ENCODE peak calls at places on chromosomes 13 and 19, in eight cellular contexts. One of them, this sample, is unnamed.

GRCh38 chr19:4413588-4413987 is 11.1 kb downstream of the CHAF1A start:
- DNase-seq in mucosa of descending colon: no peak
- DNase-seq in CD8-positive, alpha-beta memory T cell: no peak
- DNase-seq in NCI-H1092: no peak
- DNase-seq in CD4-positive, CD25-positive, alpha-beta regulatory T cell: no peak
- DNase-seq in HEK293T: no peak
- DNase-seq in astrocyte of the spinal cord: no peak
- DNase-seq in activated T-helper 1 cell treated with anti-CD3 and anti-CD28 coated beads, Interleukin-12 subunit alpha, Interleukin-12 subunit beta, Interleukin-2, Interleukin-4 antibody, amounts not matched to agents 30 ng/mL and 10 ng/mL and 1 ng/mL, durations not matched to agents 14 hours and 24 hours and 36 hours: no peak
- DNase-seq in this sample: no peak

GRCh38 chr19:10424011-10424637 is 3.8 kb downstream of the PDE4A start:
- DNase-seq in mucosa of descending colon: peak
- DNase-seq in CD8-positive, alpha-beta memory T cell: peak
- DNase-seq in NCI-H1092: peak
- DNase-seq in CD4-positive, CD25-positive, alpha-beta regulatory T cell: peak
- DNase-seq in HEK293T: peak
- DNase-seq in astrocyte of the spinal cord: peak
- DNase-seq in activated T-helper 1 cell treated with anti-CD3 and anti-CD28 coated beads, Interleukin-12 subunit alpha, Interleukin-12 subunit beta, Interleukin-2, Interleukin-4 antibody, amounts not matched to agents 30 ng/mL and 10 ng/mL and 1 ng/mL, durations not matched to agents 14 hours and 24 hours and 36 hours: peak
- DNase-seq in this sample: peak

GRCh38 chr19:55528030-55528801 is 8.7 kb downstream of the SBK2 start:
- DNase-seq in mucosa of descending colon: no peak
- DNase-seq in CD8-positive, alpha-beta memory T cell: no peak
- DNase-seq in NCI-H1092: peak
- DNase-seq in CD4-positive, CD25-positive, alpha-beta regulatory T cell: no peak
- DNase-seq in HEK293T: no peak
- DNase-seq in astrocyte of the spinal cord: peak
- DNase-seq in activated T-helper 1 cell treated with anti-CD3 and anti-CD28 coated beads, Interleukin-12 subunit alpha, Interleukin-12 subunit beta, Interleukin-2, Interleukin-4 antibody, amounts not matched to agents 30 ng/mL and 10 ng/mL and 1 ng/mL, durations not matched to agents 14 hours and 24 hours and 36 hours: no peak
- DNase-seq in this sample: peak

GRCh38 chr13:58025821-58026220 is 394.3 kb downstream of the PCDH17 start:
- DNase-seq in mucosa of descending colon: no peak
- DNase-seq in CD8-positive, alpha-beta memory T cell: no peak
- DNase-seq in NCI-H1092: no peak
- DNase-seq in CD4-positive, CD25-positive, alpha-beta regulatory T cell: no peak
- DNase-seq in HEK293T: no peak
- DNase-seq in astrocyte of the spinal cord: no peak
- DNase-seq in activated T-helper 1 cell treated with anti-CD3 and anti-CD28 coated beads, Interleukin-12 subunit alpha, Interleukin-12 subunit beta, Interleukin-2, Interleukin-4 antibody, amounts not matched to agents 30 ng/mL and 10 ng/mL and 1 ng/mL, durations not matched to agents 14 hours and 24 hours and 36 hours: no peak
- DNase-seq in this sample: no peak

GRCh38 chr13:42615691-42616090 is 41.7 kb downstream of the TNFSF11 start:
- DNase-seq in mucosa of descending colon: no peak
- DNase-seq in CD8-positive, alpha-beta memory T cell: no peak
- DNase-seq in NCI-H1092: no peak
- DNase-seq in CD4-positive, CD25-positive, alpha-beta regulatory T cell: no peak
- DNase-seq in HEK293T: no peak
- DNase-seq in astrocyte of the spinal cord: no peak
- DNase-seq in activated T-helper 1 cell treated with anti-CD3 and anti-CD28 coated beads, Interleukin-12 subunit alpha, Interleukin-12 subunit beta, Interleukin-2, Interleukin-4 antibody, amounts not matched to agents 30 ng/mL and 10 ng/mL and 1 ng/mL, durations not matched to agents 14 hours and 24 hours and 36 hours: no peak
- DNase-seq in this sample: peak

GRCh38 chr13:20801704-20802103 is 27.9 kb upstream of the EEF1AKMT1 start:
- DNase-seq in mucosa of descending colon: no peak
- DNase-seq in CD8-positive, alpha-beta memory T cell: no peak
- DNase-seq in NCI-H1092: no peak
- DNase-seq in CD4-positive, CD25-positive, alpha-beta regulatory T cell: no peak
- DNase-seq in HEK293T: no peak
- DNase-seq in astrocyte of the spinal cord: no peak
- DNase-seq in activated T-helper 1 cell treated with anti-CD3 and anti-CD28 coated beads, Interleukin-12 subunit alpha, Interleukin-12 subunit beta, Interleukin-2, Interleukin-4 antibody, amounts not matched to agents 30 ng/mL and 10 ng/mL and 1 ng/mL, durations not matched to agents 14 hours and 24 hours and 36 hours: no peak
- DNase-seq in this sample: no peak

GRCh38 chr13:64369121-64369520 is 2861.0 kb downstream of the PCDH9 start:
- DNase-seq in mucosa of descending colon: no peak
- DNase-seq in CD8-positive, alpha-beta memory T cell: no peak
- DNase-seq in NCI-H1092: no peak
- DNase-seq in CD4-positive, CD25-positive, alpha-beta regulatory T cell: no peak
- DNase-seq in HEK293T: no peak
- DNase-seq in astrocyte of the spinal cord: no peak
- DNase-seq in activated T-helper 1 cell treated with anti-CD3 and anti-CD28 coated beads, Interleukin-12 subunit alpha, Interleukin-12 subunit beta, Interleukin-2, Interleukin-4 antibody, amounts not matched to agents 30 ng/mL and 10 ng/mL and 1 ng/mL, durations not matched to agents 14 hours and 24 hours and 36 hours: no peak
- DNase-seq in this sample: no peak

GRCh38 chr19:31908486-31909255 is 436.7 kb upstream of the ZNF507 start:
- DNase-seq in mucosa of descending colon: no peak
- DNase-seq in CD8-positive, alpha-beta memory T cell: no peak
- DNase-seq in NCI-H1092: no peak
- DNase-seq in CD4-positive, CD25-positive, alpha-beta regulatory T cell: no peak
- DNase-seq in HEK293T: no peak
- DNase-seq in astrocyte of the spinal cord: no peak
- DNase-seq in activated T-helper 1 cell treated with anti-CD3 and anti-CD28 coated beads, Interleukin-12 subunit alpha, Interleukin-12 subunit beta, Interleukin-2, Interleukin-4 antibody, amounts not matched to agents 30 ng/mL and 10 ng/mL and 1 ng/mL, durations not matched to agents 14 hours and 24 hours and 36 hours: no peak
- DNase-seq in this sample: no peak

GRCh38 chr13:112253631-112254030 is 122.5 kb upstream of the SPACA7 start:
- DNase-seq in mucosa of descending colon: no peak
- DNase-seq in CD8-positive, alpha-beta memory T cell: no peak
- DNase-seq in NCI-H1092: no peak
- DNase-seq in CD4-positive, CD25-positive, alpha-beta regulatory T cell: no peak
- DNase-seq in HEK293T: no peak
- DNase-seq in astrocyte of the spinal cord: no peak
- DNase-seq in activated T-helper 1 cell treated with anti-CD3 and anti-CD28 coated beads, Interleukin-12 subunit alpha, Interleukin-12 subunit beta, Interleukin-2, Interleukin-4 antibody, amounts not matched to agents 30 ng/mL and 10 ng/mL and 1 ng/mL, durations not matched to agents 14 hours and 24 hours and 36 hours: no peak
- DNase-seq in this sample: no peak

GRCh38 chr13:33264620-33264978 is 21.0 kb downstream of the STARD13 start:
- DNase-seq in mucosa of descending colon: no peak
- DNase-seq in CD8-positive, alpha-beta memory T cell: no peak
- DNase-seq in NCI-H1092: no peak
- DNase-seq in CD4-positive, CD25-positive, alpha-beta regulatory T cell: no peak
- DNase-seq in HEK293T: no peak
- DNase-seq in astrocyte of the spinal cord: no peak
- DNase-seq in activated T-helper 1 cell treated with anti-CD3 and anti-CD28 coated beads, Interleukin-12 subunit alpha, Interleukin-12 subunit beta, Interleukin-2, Interleukin-4 antibody, amounts not matched to agents 30 ng/mL and 10 ng/mL and 1 ng/mL, durations not matched to agents 14 hours and 24 hours and 36 hours: no peak
- DNase-seq in this sample: no peak

GRCh38 chr19:19422156-19422555 is 16.7 kb downstream of the GATAD2A start:
- DNase-seq in mucosa of descending colon: no peak
- DNase-seq in CD8-positive, alpha-beta memory T cell: no peak
- DNase-seq in NCI-H1092: no peak
- DNase-seq in CD4-positive, CD25-positive, alpha-beta regulatory T cell: no peak
- DNase-seq in HEK293T: no peak
- DNase-seq in astrocyte of the spinal cord: no peak
- DNase-seq in activated T-helper 1 cell treated with anti-CD3 and anti-CD28 coated beads, Interleukin-12 subunit alpha, Interleukin-12 subunit beta, Interleukin-2, Interleukin-4 antibody, amounts not matched to agents 30 ng/mL and 10 ng/mL and 1 ng/mL, durations not matched to agents 14 hours and 24 hours and 36 hours: no peak
- DNase-seq in this sample: no peak

GRCh38 chr19:40302224-40303011 is 17.3 kb upstream of the AKT2 start:
- DNase-seq in mucosa of descending colon: no peak
- DNase-seq in CD8-positive, alpha-beta memory T cell: no peak
- DNase-seq in NCI-H1092: no peak
- DNase-seq in CD4-positive, CD25-positive, alpha-beta regulatory T cell: no peak
- DNase-seq in HEK293T: no peak
- DNase-seq in astrocyte of the spinal cord: no peak
- DNase-seq in activated T-helper 1 cell treated with anti-CD3 and anti-CD28 coated beads, Interleukin-12 subunit alpha, Interleukin-12 subunit beta, Interleukin-2, Interleukin-4 antibody, amounts not matched to agents 30 ng/mL and 10 ng/mL and 1 ng/mL, durations not matched to agents 14 hours and 24 hours and 36 hours: no peak
- DNase-seq in this sample: no peak

GRCh38 chr19:32674153-32674958 is 624 bp downstream of the ANKRD27 start:
- DNase-seq in mucosa of descending colon: peak
- DNase-seq in CD8-positive, alpha-beta memory T cell: no peak
- DNase-seq in NCI-H1092: no peak
- DNase-seq in CD4-positive, CD25-positive, alpha-beta regulatory T cell: no peak
- DNase-seq in HEK293T: no peak
- DNase-seq in astrocyte of the spinal cord: no peak
- DNase-seq in activated T-helper 1 cell treated with anti-CD3 and anti-CD28 coated beads, Interleukin-12 subunit alpha, Interleukin-12 subunit beta, Interleukin-2, Interleukin-4 antibody, amounts not matched to agents 30 ng/mL and 10 ng/mL and 1 ng/mL, durations not matched to agents 14 hours and 24 hours and 36 hours: no peak
- DNase-seq in this sample: no peak

GRCh38 chr19:3653865-3654513 is 27.4 kb upstream of the CACTIN start:
- DNase-seq in mucosa of descending colon: no peak
- DNase-seq in CD8-positive, alpha-beta memory T cell: no peak
- DNase-seq in NCI-H1092: no peak
- DNase-seq in CD4-positive, CD25-positive, alpha-beta regulatory T cell: no peak
- DNase-seq in HEK293T: no peak
- DNase-seq in astrocyte of the spinal cord: no peak
- DNase-seq in activated T-helper 1 cell treated with anti-CD3 and anti-CD28 coated beads, Interleukin-12 subunit alpha, Interleukin-12 subunit beta, Interleukin-2, Interleukin-4 antibody, amounts not matched to agents 30 ng/mL and 10 ng/mL and 1 ng/mL, durations not matched to agents 14 hours and 24 hours and 36 hours: no peak
- DNase-seq in this sample: no peak

GRCh38 chr19:15195381-15195964 is 5.3 kb downstream of the NOTCH3 start:
- DNase-seq in mucosa of descending colon: no peak
- DNase-seq in CD8-positive, alpha-beta memory T cell: no peak
- DNase-seq in NCI-H1092: no peak
- DNase-seq in CD4-positive, CD25-positive, alpha-beta regulatory T cell: no peak
- DNase-seq in HEK293T: peak
- DNase-seq in astrocyte of the spinal cord: peak
- DNase-seq in activated T-helper 1 cell treated with anti-CD3 and anti-CD28 coated beads, Interleukin-12 subunit alpha, Interleukin-12 subunit beta, Interleukin-2, Interleukin-4 antibody, amounts not matched to agents 30 ng/mL and 10 ng/mL and 1 ng/mL, durations not matched to agents 14 hours and 24 hours and 36 hours: no peak
- DNase-seq in this sample: peak

GRCh38 chr13:22271963-22272362 is 601.1 kb downstream of the FGF9 start:
- DNase-seq in mucosa of descending colon: no peak
- DNase-seq in CD8-positive, alpha-beta memory T cell: no peak
- DNase-seq in NCI-H1092: no peak
- DNase-seq in CD4-positive, CD25-positive, alpha-beta regulatory T cell: no peak
- DNase-seq in HEK293T: no peak
- DNase-seq in astrocyte of the spinal cord: no peak
- DNase-seq in activated T-helper 1 cell treated with anti-CD3 and anti-CD28 coated beads, Interleukin-12 subunit alpha, Interleukin-12 subunit beta, Interleukin-2, Interleukin-4 antibody, amounts not matched to agents 30 ng/mL and 10 ng/mL and 1 ng/mL, durations not matched to agents 14 hours and 24 hours and 36 hours: no peak
- DNase-seq in this sample: no peak

GRCh38 chr19:6536138-6536671 is 5.4 kb downstream of the TNFSF9 start:
- DNase-seq in mucosa of descending colon: peak
- DNase-seq in CD8-positive, alpha-beta memory T cell: peak
- DNase-seq in NCI-H1092: no peak
- DNase-seq in CD4-positive, CD25-positive, alpha-beta regulatory T cell: peak
- DNase-seq in HEK293T: peak
- DNase-seq in astrocyte of the spinal cord: peak
- DNase-seq in activated T-helper 1 cell treated with anti-CD3 and anti-CD28 coated beads, Interleukin-12 subunit alpha, Interleukin-12 subunit beta, Interleukin-2, Interleukin-4 antibody, amounts not matched to agents 30 ng/mL and 10 ng/mL and 1 ng/mL, durations not matched to agents 14 hours and 24 hours and 36 hours: peak
- DNase-seq in this sample: peak

GRCh38 chr19:11457115-11457514 is 21.7 kb downstream of the PRKCSH start:
- DNase-seq in mucosa of descending colon: no peak
- DNase-seq in CD8-positive, alpha-beta memory T cell: no peak
- DNase-seq in NCI-H1092: no peak
- DNase-seq in CD4-positive, CD25-positive, alpha-beta regulatory T cell: no peak
- DNase-seq in HEK293T: no peak
- DNase-seq in astrocyte of the spinal cord: no peak
- DNase-seq in activated T-helper 1 cell treated with anti-CD3 and anti-CD28 coated beads, Interleukin-12 subunit alpha, Interleukin-12 subunit beta, Interleukin-2, Interleukin-4 antibody, amounts not matched to agents 30 ng/mL and 10 ng/mL and 1 ng/mL, durations not matched to agents 14 hours and 24 hours and 36 hours: no peak
- DNase-seq in this sample: no peak

GRCh38 chr13:43360911-43361605 is 337.7 kb downstream of the DNAJC15 start:
- DNase-seq in mucosa of descending colon: no peak
- DNase-seq in CD8-positive, alpha-beta memory T cell: no peak
- DNase-seq in NCI-H1092: no peak
- DNase-seq in CD4-positive, CD25-positive, alpha-beta regulatory T cell: no peak
- DNase-seq in HEK293T: no peak
- DNase-seq in astrocyte of the spinal cord: peak
- DNase-seq in activated T-helper 1 cell treated with anti-CD3 and anti-CD28 coated beads, Interleukin-12 subunit alpha, Interleukin-12 subunit beta, Interleukin-2, Interleukin-4 antibody, amounts not matched to agents 30 ng/mL and 10 ng/mL and 1 ng/mL, durations not matched to agents 14 hours and 24 hours and 36 hours: no peak
- DNase-seq in this sample: no peak

GRCh38 chr13:34148359-34148758 is 330.4 kb downstream of the RFC3 start:
- DNase-seq in mucosa of descending colon: no peak
- DNase-seq in CD8-positive, alpha-beta memory T cell: no peak
- DNase-seq in NCI-H1092: no peak
- DNase-seq in CD4-positive, CD25-positive, alpha-beta regulatory T cell: no peak
- DNase-seq in HEK293T: no peak
- DNase-seq in astrocyte of the spinal cord: no peak
- DNase-seq in activated T-helper 1 cell treated with anti-CD3 and anti-CD28 coated beads, Interleukin-12 subunit alpha, Interleukin-12 subunit beta, Interleukin-2, Interleukin-4 antibody, amounts not matched to agents 30 ng/mL and 10 ng/mL and 1 ng/mL, durations not matched to agents 14 hours and 24 hours and 36 hours: no peak
- DNase-seq in this sample: no peak

GRCh38 chr19:39740395-39740794 is 2.6 kb upstream of the CLC start:
- DNase-seq in mucosa of descending colon: no peak
- DNase-seq in CD8-positive, alpha-beta memory T cell: no peak
- DNase-seq in NCI-H1092: no peak
- DNase-seq in CD4-positive, CD25-positive, alpha-beta regulatory T cell: no peak
- DNase-seq in HEK293T: no peak
- DNase-seq in astrocyte of the spinal cord: no peak
- DNase-seq in activated T-helper 1 cell treated with anti-CD3 and anti-CD28 coated beads, Interleukin-12 subunit alpha, Interleukin-12 subunit beta, Interleukin-2, Interleukin-4 antibody, amounts not matched to agents 30 ng/mL and 10 ng/mL and 1 ng/mL, durations not matched to agents 14 hours and 24 hours and 36 hours: no peak
- DNase-seq in this sample: no peak

GRCh38 chr13:80931766-80932165 is 590.8 kb upstream of the SPRY2 start:
- DNase-seq in mucosa of descending colon: no peak
- DNase-seq in CD8-positive, alpha-beta memory T cell: no peak
- DNase-seq in NCI-H1092: no peak
- DNase-seq in CD4-positive, CD25-positive, alpha-beta regulatory T cell: no peak
- DNase-seq in HEK293T: no peak
- DNase-seq in astrocyte of the spinal cord: no peak
- DNase-seq in activated T-helper 1 cell treated with anti-CD3 and anti-CD28 coated beads, Interleukin-12 subunit alpha, Interleukin-12 subunit beta, Interleukin-2, Interleukin-4 antibody, amounts not matched to agents 30 ng/mL and 10 ng/mL and 1 ng/mL, durations not matched to agents 14 hours and 24 hours and 36 hours: no peak
- DNase-seq in this sample: no peak

GRCh38 chr13:86476656-86477055 is 677.4 kb upstream of the SLITRK6 start:
- DNase-seq in mucosa of descending colon: no peak
- DNase-seq in CD8-positive, alpha-beta memory T cell: no peak
- DNase-seq in NCI-H1092: no peak
- DNase-seq in CD4-positive, CD25-positive, alpha-beta regulatory T cell: no peak
- DNase-seq in HEK293T: no peak
- DNase-seq in astrocyte of the spinal cord: no peak
- DNase-seq in activated T-helper 1 cell treated with anti-CD3 and anti-CD28 coated beads, Interleukin-12 subunit alpha, Interleukin-12 subunit beta, Interleukin-2, Interleukin-4 antibody, amounts not matched to agents 30 ng/mL and 10 ng/mL and 1 ng/mL, durations not matched to agents 14 hours and 24 hours and 36 hours: no peak
- DNase-seq in this sample: no peak

GRCh38 chr19:29881386-29881785 is 60.7 kb upstream of the URI1 start:
- DNase-seq in mucosa of descending colon: no peak
- DNase-seq in CD8-positive, alpha-beta memory T cell: no peak
- DNase-seq in NCI-H1092: no peak
- DNase-seq in CD4-positive, CD25-positive, alpha-beta regulatory T cell: no peak
- DNase-seq in HEK293T: no peak
- DNase-seq in astrocyte of the spinal cord: no peak
- DNase-seq in activated T-helper 1 cell treated with anti-CD3 and anti-CD28 coated beads, Interleukin-12 subunit alpha, Interleukin-12 subunit beta, Interleukin-2, Interleukin-4 antibody, amounts not matched to agents 30 ng/mL and 10 ng/mL and 1 ng/mL, durations not matched to agents 14 hours and 24 hours and 36 hours: no peak
- DNase-seq in this sample: no peak

GRCh38 chr13:40996433-40997095 is 22.6 kb downstream of the ELF1 start:
- DNase-seq in mucosa of descending colon: no peak
- DNase-seq in CD8-positive, alpha-beta memory T cell: no peak
- DNase-seq in NCI-H1092: no peak
- DNase-seq in CD4-positive, CD25-positive, alpha-beta regulatory T cell: no peak
- DNase-seq in HEK293T: no peak
- DNase-seq in astrocyte of the spinal cord: no peak
- DNase-seq in activated T-helper 1 cell treated with anti-CD3 and anti-CD28 coated beads, Interleukin-12 subunit alpha, Interleukin-12 subunit beta, Interleukin-2, Interleukin-4 antibody, amounts not matched to agents 30 ng/mL and 10 ng/mL and 1 ng/mL, durations not matched to agents 14 hours and 24 hours and 36 hours: no peak
- DNase-seq in this sample: no peak

GRCh38 chr19:41698746-41699230 is 9.6 kb upstream of the CEACAM5 start:
- DNase-seq in mucosa of descending colon: no peak
- DNase-seq in CD8-positive, alpha-beta memory T cell: no peak
- DNase-seq in NCI-H1092: no peak
- DNase-seq in CD4-positive, CD25-positive, alpha-beta regulatory T cell: no peak
- DNase-seq in HEK293T: no peak
- DNase-seq in astrocyte of the spinal cord: no peak
- DNase-seq in activated T-helper 1 cell treated with anti-CD3 and anti-CD28 coated beads, Interleukin-12 subunit alpha, Interleukin-12 subunit beta, Interleukin-2, Interleukin-4 antibody, amounts not matched to agents 30 ng/mL and 10 ng/mL and 1 ng/mL, durations not matched to agents 14 hours and 24 hours and 36 hours: no peak
- DNase-seq in this sample: peak

GRCh38 chr19:9865732-9866627 is 30.9 kb downstream of the PIN1 start:
- DNase-seq in mucosa of descending colon: no peak
- DNase-seq in CD8-positive, alpha-beta memory T cell: peak
- DNase-seq in NCI-H1092: no peak
- DNase-seq in CD4-positive, CD25-positive, alpha-beta regulatory T cell: peak
- DNase-seq in HEK293T: no peak
- DNase-seq in astrocyte of the spinal cord: no peak
- DNase-seq in activated T-helper 1 cell treated with anti-CD3 and anti-CD28 coated beads, Interleukin-12 subunit alpha, Interleukin-12 subunit beta, Interleukin-2, Interleukin-4 antibody, amounts not matched to agents 30 ng/mL and 10 ng/mL and 1 ng/mL, durations not matched to agents 14 hours and 24 hours and 36 hours: peak
- DNase-seq in this sample: no peak

GRCh38 chr19:18651738-18652137 is 14.9 kb downstream of the KLHL26 start:
- DNase-seq in mucosa of descending colon: no peak
- DNase-seq in CD8-positive, alpha-beta memory T cell: no peak
- DNase-seq in NCI-H1092: no peak
- DNase-seq in CD4-positive, CD25-positive, alpha-beta regulatory T cell: no peak
- DNase-seq in HEK293T: no peak
- DNase-seq in astrocyte of the spinal cord: no peak
- DNase-seq in activated T-helper 1 cell treated with anti-CD3 and anti-CD28 coated beads, Interleukin-12 subunit alpha, Interleukin-12 subunit beta, Interleukin-2, Interleukin-4 antibody, amounts not matched to agents 30 ng/mL and 10 ng/mL and 1 ng/mL, durations not matched to agents 14 hours and 24 hours and 36 hours: no peak
- DNase-seq in this sample: no peak

GRCh38 chr19:30001794-30002193 is 59.8 kb downstream of the URI1 start:
- DNase-seq in mucosa of descending colon: no peak
- DNase-seq in CD8-positive, alpha-beta memory T cell: no peak
- DNase-seq in NCI-H1092: no peak
- DNase-seq in CD4-positive, CD25-positive, alpha-beta regulatory T cell: no peak
- DNase-seq in HEK293T: peak
- DNase-seq in astrocyte of the spinal cord: peak
- DNase-seq in activated T-helper 1 cell treated with anti-CD3 and anti-CD28 coated beads, Interleukin-12 subunit alpha, Interleukin-12 subunit beta, Interleukin-2, Interleukin-4 antibody, amounts not matched to agents 30 ng/mL and 10 ng/mL and 1 ng/mL, durations not matched to agents 14 hours and 24 hours and 36 hours: no peak
- DNase-seq in this sample: peak

GRCh38 chr19:38657633-38658222 is 10.3 kb downstream of the ACTN4 start:
- DNase-seq in mucosa of descending colon: peak
- DNase-seq in CD8-positive, alpha-beta memory T cell: no peak
- DNase-seq in NCI-H1092: no peak
- DNase-seq in CD4-positive, CD25-positive, alpha-beta regulatory T cell: peak
- DNase-seq in HEK293T: no peak
- DNase-seq in astrocyte of the spinal cord: peak
- DNase-seq in activated T-helper 1 cell treated with anti-CD3 and anti-CD28 coated beads, Interleukin-12 subunit alpha, Interleukin-12 subunit beta, Interleukin-2, Interleukin-4 antibody, amounts not matched to agents 30 ng/mL and 10 ng/mL and 1 ng/mL, durations not matched to agents 14 hours and 24 hours and 36 hours: no peak
- DNase-seq in this sample: peak

GRCh38 chr13:48776396-48776795 is 122.7 kb downstream of the CYSLTR2 start:
- DNase-seq in mucosa of descending colon: no peak
- DNase-seq in CD8-positive, alpha-beta memory T cell: no peak
- DNase-seq in NCI-H1092: no peak
- DNase-seq in CD4-positive, CD25-positive, alpha-beta regulatory T cell: no peak
- DNase-seq in HEK293T: no peak
- DNase-seq in astrocyte of the spinal cord: no peak
- DNase-seq in activated T-helper 1 cell treated with anti-CD3 and anti-CD28 coated beads, Interleukin-12 subunit alpha, Interleukin-12 subunit beta, Interleukin-2, Interleukin-4 antibody, amounts not matched to agents 30 ng/mL and 10 ng/mL and 1 ng/mL, durations not matched to agents 14 hours and 24 hours and 36 hours: no peak
- DNase-seq in this sample: no peak

GRCh38 chr19:40219721-40220276 is 1.6 kb upstream of the TTC9B start:
- DNase-seq in mucosa of descending colon: no peak
- DNase-seq in CD8-positive, alpha-beta memory T cell: no peak
- DNase-seq in NCI-H1092: no peak
- DNase-seq in CD4-positive, CD25-positive, alpha-beta regulatory T cell: no peak
- DNase-seq in HEK293T: no peak
- DNase-seq in astrocyte of the spinal cord: peak
- DNase-seq in activated T-helper 1 cell treated with anti-CD3 and anti-CD28 coated beads, Interleukin-12 subunit alpha, Interleukin-12 subunit beta, Interleukin-2, Interleukin-4 antibody, amounts not matched to agents 30 ng/mL and 10 ng/mL and 1 ng/mL, durations not matched to agents 14 hours and 24 hours and 36 hours: no peak
- DNase-seq in this sample: peak

GRCh38 chr13:114033541-114034315 is 59.9 kb upstream of the C13orf46 start:
- DNase-seq in mucosa of descending colon: no peak
- DNase-seq in CD8-positive, alpha-beta memory T cell: no peak
- DNase-seq in NCI-H1092: no peak
- DNase-seq in CD4-positive, CD25-positive, alpha-beta regulatory T cell: no peak
- DNase-seq in HEK293T: no peak
- DNase-seq in astrocyte of the spinal cord: no peak
- DNase-seq in activated T-helper 1 cell treated with anti-CD3 and anti-CD28 coated beads, Interleukin-12 subunit alpha, Interleukin-12 subunit beta, Interleukin-2, Interleukin-4 antibody, amounts not matched to agents 30 ng/mL and 10 ng/mL and 1 ng/mL, durations not matched to agents 14 hours and 24 hours and 36 hours: no peak
- DNase-seq in this sample: no peak

GRCh38 chr19:347946-348861 is 3.6 kb upstream of the MIER2 start:
- DNase-seq in mucosa of descending colon: no peak
- DNase-seq in CD8-positive, alpha-beta memory T cell: no peak
- DNase-seq in NCI-H1092: no peak
- DNase-seq in CD4-positive, CD25-positive, alpha-beta regulatory T cell: no peak
- DNase-seq in HEK293T: no peak
- DNase-seq in astrocyte of the spinal cord: no peak
- DNase-seq in activated T-helper 1 cell treated with anti-CD3 and anti-CD28 coated beads, Interleukin-12 subunit alpha, Interleukin-12 subunit beta, Interleukin-2, Interleukin-4 antibody, amounts not matched to agents 30 ng/mL and 10 ng/mL and 1 ng/mL, durations not matched to agents 14 hours and 24 hours and 36 hours: no peak
- DNase-seq in this sample: no peak